ENCODE peak calls at places on chromosomes 6 and 20, in seven cellular contexts. One of them, this sample, is unnamed.

GRCh38 chr6:35973670-35974222 is 50.7 kb downstream of the SLC26A8 start:
- DNase-seq in Panc1: no peak
- DNase-seq in NCI-H1417: no peak
- DNase-seq in T-helper 2 cell: no peak
- DNase-seq in mucosa of gallbladder: peak
- DNase-seq in hepatocyte: peak
- DNase-seq in fibroblast of lung: no peak
- DNase-seq in this sample: no peak

GRCh38 chr6:148263010-148263409 is 79.6 kb upstream of the SASH1 start:
- DNase-seq in fibroblast of lung: no peak
- DNase-seq in mucosa of gallbladder: no peak
- DNase-seq in Panc1: no peak
- DNase-seq in T-helper 2 cell: no peak
- DNase-seq in NCI-H1417: no peak
- DNase-seq in hepatocyte: no peak
- DNase-seq in this sample: no peak

GRCh38 chr6:40928738-40929137 is 110.3 kb downstream of the UNC5CL start:
- DNase-seq in fibroblast of lung: no peak
- DNase-seq in hepatocyte: no peak
- DNase-seq in mucosa of gallbladder: no peak
- DNase-seq in NCI-H1417: no peak
- DNase-seq in Panc1: no peak
- DNase-seq in T-helper 2 cell: no peak
- DNase-seq in this sample: no peak

GRCh38 chr20:48703511-48704219 is 124.1 kb downstream of the PREX1 start:
- DNase-seq in T-helper 2 cell: no peak
- DNase-seq in mucosa of gallbladder: no peak
- DNase-seq in fibroblast of lung: no peak
- DNase-seq in Panc1: no peak
- DNase-seq in hepatocyte: no peak
- DNase-seq in NCI-H1417: no peak
- DNase-seq in this sample: no peak

GRCh38 chr6:34973547-34974248 is 84.6 kb downstream of the ANKS1A start:
- DNase-seq in T-helper 2 cell: no peak
- DNase-seq in mucosa of gallbladder: no peak
- DNase-seq in hepatocyte: no peak
- DNase-seq in NCI-H1417: peak
- DNase-seq in Panc1: no peak
- DNase-seq in fibroblast of lung: no peak
- DNase-seq in this sample: no peak

GRCh38 chr20:41081276-41081814 is 52.7 kb downstream of the TOP1 start:
- DNase-seq in hepatocyte: no peak
- DNase-seq in NCI-H1417: no peak
- DNase-seq in T-helper 2 cell: no peak
- DNase-seq in Panc1: no peak
- DNase-seq in fibroblast of lung: peak
- DNase-seq in mucosa of gallbladder: no peak
- DNase-seq in this sample: no peak

GRCh38 chr6:48061630-48062029 is 49.4 kb downstream of the PTCHD4 start:
- DNase-seq in Panc1: no peak
- DNase-seq in T-helper 2 cell: no peak
- DNase-seq in hepatocyte: no peak
- DNase-seq in NCI-H1417: no peak
- DNase-seq in fibroblast of lung: peak
- DNase-seq in mucosa of gallbladder: no peak
- DNase-seq in this sample: no peak

GRCh38 chr6:69027861-69028260 is 392.8 kb downstream of the ADGRB3 start:
- DNase-seq in T-helper 2 cell: no peak
- DNase-seq in hepatocyte: no peak
- DNase-seq in fibroblast of lung: peak
- DNase-seq in mucosa of gallbladder: no peak
- DNase-seq in Panc1: no peak
- DNase-seq in NCI-H1417: no peak
- DNase-seq in this sample: no peak

GRCh38 chr6:136517002-136517401 is 33.2 kb downstream of the MAP7 start:
- DNase-seq in fibroblast of lung: no peak
- DNase-seq in hepatocyte: no peak
- DNase-seq in NCI-H1417: peak
- DNase-seq in T-helper 2 cell: no peak
- DNase-seq in Panc1: no peak
- DNase-seq in mucosa of gallbladder: no peak
- DNase-seq in this sample: no peak

GRCh38 chr6:33585403-33586107 is 5.5 kb upstream of the BAK1 start:
- DNase-seq in hepatocyte: peak
- DNase-seq in mucosa of gallbladder: peak
- DNase-seq in NCI-H1417: peak
- DNase-seq in fibroblast of lung: peak
- DNase-seq in Panc1: no peak
- DNase-seq in T-helper 2 cell: peak
- DNase-seq in this sample: no peak

GRCh38 chr6:107488875-107489635 is 862 bp upstream of the SOBP start:
- DNase-seq in T-helper 2 cell: no peak
- DNase-seq in mucosa of gallbladder: no peak
- DNase-seq in hepatocyte: peak
- DNase-seq in Panc1: no peak
- DNase-seq in fibroblast of lung: no peak
- DNase-seq in NCI-H1417: peak
- DNase-seq in this sample: no peak

This sample was measured in SK-N-MC.